ENCODE peak calls at places on chromosomes 1 and 21, in nine cellular contexts. V is IMR-90, F is HepG2, A is endothelial cell of umbilical vein, N is HCT116, O is tibial nerve, C is heart left ventricle, I is suprapubic skin, D is adrenal gland. W is an unnamed sample.

GRCh38 chr1:199082778-199083389 is 444.0 kb downstream of the PTPRC start:
- DNase-seq in V (no peak), F (no peak), A (no peak), N (no peak), O (no peak), C (no peak), I (no peak), D (no peak), W (no peak)

GRCh38 chr1:68269637-68270430 is 37.5 kb upstream of the WLS start:
- DNase-seq in V (peak), F (no peak), A (no peak), N (peak), O (no peak), C (no peak), I (no peak), D (peak), W (no peak)

GRCh38 chr1:54249798-54250497 is 50.0 kb downstream of the MRPL37 start:
- DNase-seq in V (peak), F (peak), A (peak), N (peak), O (peak), C (no peak), I (no peak), D (peak), W (no peak)

GRCh38 chr21:45554477-45555175 is 12.4 kb upstream of the SLC19A1 start:
- DNase-seq in V (peak), F (peak), A (peak), N (peak), O (peak), C (peak), I (peak), D (peak), W (peak)

GRCh38 chr1:15698201-15698600 is 14.1 kb downstream of the PLEKHM2 start:
- DNase-seq in V (no peak), F (no peak), A (no peak), N (no peak), O (no peak), C (no peak), I (no peak), D (no peak), W (no peak)

GRCh38 chr1:65232402-65233122 is 76.8 kb upstream of the DNAJC6 start:
- DNase-seq in V (no peak), F (no peak), A (no peak), N (no peak), O (no peak), C (no peak), I (no peak), D (no peak), W (no peak)

GRCh38 chr1:167298328-167298727 is 77.6 kb downstream of the POU2F1 start:
- DNase-seq in V (no peak), F (no peak), A (peak), N (no peak), O (no peak), C (no peak), I (no peak), D (no peak), W (no peak)

GRCh38 chr1:37158113-37158749 is 123.9 kb upstream of the GRIK3 start:
- DNase-seq in V (no peak), F (no peak), A (no peak), N (no peak), O (no peak), C (no peak), I (no peak), D (no peak), W (no peak)

GRCh38 chr1:43536196-43536863 is 5.6 kb downstream of the PTPRF start:
- DNase-seq in V (no peak), F (no peak), A (no peak), N (no peak), O (no peak), C (no peak), I (peak), D (no peak), W (no peak)

GRCh38 chr21:44497641-44498243 is 42.3 kb downstream of the KRTAP10-1 start:
- DNase-seq in V (no peak), F (no peak), A (no peak), N (no peak), O (peak), C (no peak), I (no peak), D (no peak), W (peak)

DNA sequence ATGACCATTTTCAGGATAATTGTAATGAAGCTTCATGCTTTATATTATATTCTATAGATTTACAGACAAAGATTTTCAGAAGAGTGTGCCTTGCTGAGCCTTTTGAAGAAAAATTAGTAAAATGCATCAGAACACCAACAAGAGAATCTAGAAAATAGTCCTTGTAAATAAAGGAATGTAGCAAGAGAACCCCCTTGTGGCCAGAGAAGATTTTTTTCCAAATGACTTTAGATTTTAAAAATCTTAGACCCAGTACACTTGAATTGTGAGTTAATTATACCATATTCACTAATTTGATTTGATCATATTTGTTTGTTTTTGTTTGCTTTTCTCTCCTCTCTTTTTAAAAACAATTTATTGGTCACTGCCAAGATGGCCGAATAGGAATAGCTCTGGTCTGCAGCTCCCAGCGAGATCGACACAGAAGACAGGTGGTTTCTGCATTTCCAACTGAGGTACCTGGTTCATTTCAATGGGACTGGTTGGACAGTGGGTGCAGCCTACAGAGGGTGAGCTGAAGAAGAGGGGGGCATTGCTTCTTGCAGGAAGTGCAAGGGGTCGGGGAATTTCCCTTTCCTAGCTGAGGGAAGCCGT is 12.8 kb upstream of the IFI44L start:
- DNase-seq in V (peak), F (no peak), A (peak), N (peak), O (peak), C (no peak), I (no peak), D (no peak), W (no peak)
- TF ChIP-seq CTCF in V (peak), F (no peak), A (peak), N (peak), O (peak), C (peak), I (peak), D (peak), W (no peak)

GRCh38 chr1:44637590-44638411 is 36.5 kb downstream of the TMEM53 start:
- DNase-seq in V (no peak), F (no peak), A (no peak), N (no peak), O (no peak), C (no peak), I (no peak), D (peak), W (no peak)
- TF ChIP-seq POLR2A in V (no peak), F (no peak), A (no peak), N (no peak), O (no peak), C (no peak), I (no peak), D (no peak), W (no peak)

GRCh38 chr1:32063261-32063681 is 9.5 kb upstream of the TMEM39B start:
- DNase-seq in V (peak), F (peak), A (peak), N (peak), O (no peak), C (no peak), I (no peak), D (no peak), W (no peak)
- TF ChIP-seq CTCF in V (peak), F (peak), A (peak), N (peak), O (peak), C (peak), I (peak), D (peak), W (no peak)

GRCh38 chr1:1021010-1021845 is 1.3 kb downstream of the AGRN start:
- DNase-seq in V (peak), F (no peak), A (peak), N (no peak), O (no peak), C (peak), I (no peak), D (peak), W (no peak)
- TF ChIP-seq POLR2A in V (no peak), F (no peak), A (no peak), N (no peak), O (no peak), C (no peak), I (no peak), D (no peak), W (no peak)

GRCh38 chr1:116373451-116374339 is 651 bp downstream of the ATP1A1 start:
- DNase-seq in V (peak), F (no peak), A (peak), N (no peak), O (peak), C (peak), I (peak), D (peak), W (peak)

GRCh38 chr1:116372186-116372585 is 858 bp upstream of the ATP1A1 start:
- DNase-seq in V (no peak), F (no peak), A (no peak), N (no peak), O (no peak), C (no peak), I (no peak), D (no peak), W (no peak)

GRCh38 chr1:116375165-116375883 is 2.3 kb downstream of the ATP1A1 start:
- DNase-seq in V (no peak), F (peak), A (peak), N (no peak), O (no peak), C (no peak), I (no peak), D (no peak), W (no peak)

GRCh38 chr1:116374340-116375164 is 1.5 kb downstream of the ATP1A1 start:
- DNase-seq in V (no peak), F (peak), A (peak), N (no peak), O (no peak), C (no peak), I (no peak), D (peak), W (no peak)

GRCh38 chr1:116372651-116373444 is at the start of gene ATP1A1:
- DNase-seq in V (peak), F (peak), A (peak), N (peak), O (peak), C (peak), I (peak), D (peak), W (peak)
- TF ChIP-seq CTCF in V (peak), F (peak), A (peak), N (no peak), O (peak), C (no peak), I (no peak), D (no peak), W (no peak)

W was measured in lower leg skin.